ENCODE peak calls at places on chromosomes 6 and 20, in four cellular contexts. A is CD4-positive, alpha-beta T cell; J is activated CD8-positive, alpha-beta memory T cell treated with anti-CD3 and anti-CD28 coated beads, Interleukin-2, amount 10 ng/mL, durations not matched to agents 7 days and 5 days; S is mucosa of descending colon. N is an unnamed sample.

GRCh38 chr6:118578617-118579016 is 30.5 kb downstream of the PLN start:
- ATAC-seq in A (no peak), J (no peak), S (no peak), N (no peak)

GRCh38 chr20:59007758-59008511 is 881 bp upstream of the CTSZ start:
- ATAC-seq in A (no peak), J (no peak), S (no peak), N (no peak)

GRCh38 chr6:157434349-157435016 is 53.5 kb downstream of the ZDHHC14 start:
- ATAC-seq in A (no peak), J (no peak), S (peak; percentile 66), N (no peak)

GRCh38 chr6:129675669-129676472 is 34.1 kb downstream of the ARHGAP18 start:
- ATAC-seq in A (no peak), J (no peak), S (no peak), N (no peak)

GRCh38 chr6:96704713-96705112 is 132.6 kb downstream of the GPR63 start:
- ATAC-seq in A (no peak), J (peak; percentile 42), S (no peak), N (peak; percentile 92)

GRCh38 chr6:140303218-140303949 is 928.9 kb upstream of the CITED2 start:
- ATAC-seq in A (no peak), J (no peak), S (no peak), N (no peak)

GRCh38 chr6:106490974-106491373 is 130.5 kb downstream of the CRYBG1 start:
- ATAC-seq in A (no peak), J (no peak), S (no peak), N (no peak)

GRCh38 chr6:168377481-168377850 is 57.9 kb upstream of the DACT2 start:
- ATAC-seq in A (no peak), J (no peak), S (peak; percentile 35), N (no peak)

GRCh38 chr6:30951907-30952469 is 11.2 kb downstream of the MUCL3 start:
- ATAC-seq in A (no peak), J (no peak), S (no peak), N (peak; percentile 50)

GRCh38 chr6:123629234-123629941 is 7.4 kb downstream of the TRDN start:
- ATAC-seq in A (no peak), J (no peak), S (no peak), N (no peak)

GRCh38 chr6:39294133-39294532 is 20.1 kb downstream of the KCNK17 start:
- ATAC-seq in A (no peak), J (no peak), S (peak; percentile 18), N (no peak)

GRCh38 chr6:80003841-80004198 is 629 bp upstream of the TTK start:
- ATAC-seq in A (no peak), J (peak; percentile 34), S (peak; percentile 18), N (no peak)

GRCh38 chr20:1773816-1774215 is 116.2 kb upstream of the SIRPG start:
- ATAC-seq in A (no peak), J (no peak), S (no peak), N (no peak)

GRCh38 chr6:83073620-83074019 is 6.1 kb downstream of the DOP1A start:
- ATAC-seq in A (no peak), J (no peak), S (no peak), N (no peak)

GRCh38 chr20:54115172-54115854 is 44.9 kb upstream of the BCAS1 start:
- ATAC-seq in A (no peak), J (no peak), S (no peak), N (no peak)

GRCh38 chr6:45692021-45692420 is 314.3 kb upstream of the SUPT3H start:
- ATAC-seq in A (no peak), J (no peak), S (no peak), N (no peak)

GRCh38 chr20:63072231-63072791 is 65.5 kb upstream of the BHLHE23 start:
- ATAC-seq in A (no peak), J (no peak), S (no peak), N (no peak)

GRCh38 chr20:19482726-19483125 is 270.3 kb downstream of the SLC24A3 start:
- ATAC-seq in A (no peak), J (no peak), S (no peak), N (no peak)

GRCh38 chr6:40997256-40997957 is 41.6 kb downstream of the UNC5CL start:
- ATAC-seq in A (no peak), J (no peak), S (peak; percentile 80), N (no peak)

N was measured in activated T-helper 17 cell treated with anti-CD3 and anti-CD28 coated beads, Interleukin-2, amount 50 U/mL, for 72 hours.